ENCODE peak calls at places on chromosomes 2 and 18, in ten cellular contexts. Y is breast epithelium, E is lower lobe of right lung, B is IMR-90, I is endodermal cell, Q is psoas muscle, R is body of pancreas, L is substantia nigra, K is HepG2, O is AG04450. N is an unnamed sample.

GRCh38 chr2:102367331-102367971 is 11.9 kb downstream of the IL18R1 start:
- DNase-seq in I (no peak), R (no peak), K (no peak), L (no peak), O (no peak), B (no peak), Q (no peak), E (no peak), Y (no peak), N (no peak)

GRCh38 chr2:37698931-37699481 is 27.6 kb upstream of the CDC42EP3 start:
- DNase-seq in I (no peak), K (no peak), E (no peak), O (no peak), R (no peak), Q (no peak), L (no peak), B (peak; percentile 73), Y (no peak), N (no peak)

GRCh38 chr18:70920840-70921374 is 632.1 kb downstream of the SOCS6 start:
- DNase-seq in R (no peak), L (no peak), I (peak; percentile 73), Y (no peak), E (no peak), B (no peak), Q (no peak), O (no peak), K (no peak), N (no peak)

GRCh38 chr2:212398316-212398715 is 140.3 kb downstream of the ERBB4 start:
- DNase-seq in E (no peak), L (no peak), Q (no peak), R (no peak), Y (no peak), I (no peak), O (no peak), B (no peak), K (no peak), N (no peak)

GRCh38 chr2:106292627-106293026 is 98.5 kb upstream of the UXS1 start:
- DNase-seq in L (no peak), Q (no peak), Y (no peak), E (no peak), R (no peak), I (no peak), K (no peak), O (no peak), B (no peak), N (no peak)

GRCh38 chr2:109381327-109381820 is 232.4 kb downstream of the SEPTIN10 start:
- DNase-seq in Y (no peak), O (no peak), I (peak; percentile 17), L (no peak), K (no peak), E (no peak), R (peak; percentile 2), Q (no peak), B (no peak), N (peak; percentile 42)

GRCh38 chr18:41982942-41983660 is 28.1 kb downstream of the PIK3C3 start:
- DNase-seq in R (no peak), Q (no peak), E (no peak), K (no peak), I (no peak), B (peak; percentile 20), O (no peak), Y (no peak), L (no peak), N (no peak)

GRCh38 chr18:6413554-6414117 is 1.1 kb downstream of the L3MBTL4 start:
- DNase-seq in L (no peak), O (no peak), Q (no peak), E (no peak), B (no peak), Y (peak; percentile 20), R (peak; percentile 17), K (no peak), I (no peak), N (no peak)

GRCh38 chr2:54047076-54047475 is 68.3 kb upstream of the ACYP2 start:
- DNase-seq in K (no peak), R (no peak), Q (no peak), E (no peak), I (no peak), O (no peak), B (no peak), L (no peak), Y (no peak), N (no peak)

GRCh38 chr2:9110346-9110884 is 96.2 kb upstream of the ASAP2 start:
- DNase-seq in E (no peak), L (no peak), I (peak; percentile 77), B (no peak), O (no peak), Y (no peak), K (no peak), Q (no peak), R (no peak), N (no peak)

GRCh38 chr2:143575340-143575739 is 446.1 kb downstream of the ARHGAP15 start:
- DNase-seq in K (no peak), Q (no peak), I (no peak), L (peak; percentile 0), Y (no peak), E (no peak), B (peak; percentile 14), R (no peak), O (no peak), N (no peak)

GRCh38 chr2:23491622-23492336 is 106.8 kb downstream of the KLHL29 start:
- DNase-seq in Y (no peak), E (no peak), L (no peak), B (no peak), Q (no peak), I (no peak), R (no peak), O (no peak), K (no peak), N (no peak)

GRCh38 chr2:135890149-135890548 is 13.9 kb upstream of the MCM6 start:
- DNase-seq in E (no peak), Y (no peak), I (no peak), Q (no peak), O (no peak), R (no peak), K (no peak), L (no peak), B (no peak), N (no peak)

GRCh38 chr18:22332590-22332989 is 85.1 kb downstream of the CTAGE1 start:
- DNase-seq in R (no peak), K (peak; percentile 5), L (no peak), I (peak; percentile 92), O (no peak), Q (no peak), E (no peak), B (no peak), Y (no peak), N (no peak)

GRCh38 chr2:152811916-152812315 is 93.5 kb downstream of the ARL6IP6 start:
- DNase-seq in Q (no peak), Y (no peak), L (no peak), R (no peak), B (no peak), I (no peak), O (no peak), E (no peak), K (no peak), N (no peak)

GRCh38 chr2:64987001-64987962 is 1.9 kb upstream of the SLC1A4 start:
- DNase-seq in K (peak; percentile 75), Q (no peak), L (no peak), E (no peak), B (peak; percentile 57), I (no peak), O (no peak), Y (no peak), R (peak; percentile 27), N (no peak)

DNA sequence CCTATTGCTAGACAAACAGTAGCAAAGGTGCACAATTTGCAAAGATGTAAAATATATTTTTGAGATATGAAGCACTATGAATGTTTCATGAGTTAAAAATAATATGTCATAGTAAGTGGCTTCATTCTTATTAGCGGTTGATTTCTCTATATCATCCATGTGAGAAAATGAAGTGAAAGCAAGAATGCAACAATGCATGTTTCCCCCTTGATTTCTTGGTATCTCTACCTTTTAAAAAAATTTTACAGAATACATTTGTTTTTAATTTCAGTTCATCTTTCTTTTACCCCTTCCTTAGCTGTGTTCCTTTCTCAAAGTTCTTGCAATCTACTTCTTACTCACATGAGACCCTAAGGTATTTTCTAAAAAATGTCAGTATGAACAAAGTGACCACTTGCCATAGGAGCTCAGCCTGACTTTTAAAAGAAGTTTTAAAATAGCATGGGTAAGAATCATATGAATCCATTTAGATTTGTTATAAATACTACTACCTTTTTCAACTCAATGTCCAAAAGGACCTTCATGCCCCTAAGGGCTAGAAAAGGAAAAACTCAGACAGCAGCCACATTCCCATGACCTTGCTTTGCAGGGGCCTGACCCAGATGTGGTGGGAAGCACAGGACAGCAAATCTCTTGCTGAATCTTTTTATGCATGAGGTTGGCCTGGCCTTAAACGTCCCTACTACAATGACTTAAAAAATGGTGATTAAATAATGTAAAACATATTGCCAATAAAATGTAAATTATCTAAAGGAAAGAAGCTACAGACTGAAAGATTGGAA is 14.8 kb upstream of the SLC38A11 start:
- DNase-seq in R (no peak), K (no peak), B (no peak), L (no peak), I (no peak), O (no peak), Q (no peak), E (no peak), Y (no peak), N (no peak)
- H3K27ac ChIP-seq in R (no peak overlapping the region), K (no peak overlapping the region), B (no peak overlapping the region), L (no peak overlapping the region), I (peak overlapping the region; percentile 59), O (no peak overlapping the region), Q (no peak overlapping the region), E (no peak overlapping the region), Y (no peak overlapping the region), N (no peak overlapping the region)

GRCh38 chr2:33322607-33323006 is 153.8 kb upstream of the RASGRP3 start:
- DNase-seq in I (no peak), L (no peak), Q (no peak), Y (no peak), B (no peak), O (no peak), K (no peak), E (no peak), R (no peak), N (no peak)
- H3K27ac ChIP-seq in I (no peak overlapping the region), L (no peak overlapping the region), Q (no peak overlapping the region), Y (no peak overlapping the region), B (no peak overlapping the region), O (no peak overlapping the region), K (no peak overlapping the region), E (no peak overlapping the region), R (no peak overlapping the region), N (peak overlapping the region; percentile 19)

GRCh38 chr2:101263377-101263800 is 10.7 kb downstream of the CNOT11 start:
- DNase-seq in O (no peak), B (no peak), Y (no peak), K (peak; percentile 85), L (no peak), E (no peak), I (no peak), Q (no peak), R (no peak), N (no peak)
- H3K27ac ChIP-seq in O (no peak overlapping the region), B (no peak overlapping the region), Y (no peak overlapping the region), K (peak overlapping the region; percentile 75), L (no peak overlapping the region), E (no peak overlapping the region), I (no peak overlapping the region), Q (no peak overlapping the region), R (no peak overlapping the region), N (no peak overlapping the region)

DNA sequence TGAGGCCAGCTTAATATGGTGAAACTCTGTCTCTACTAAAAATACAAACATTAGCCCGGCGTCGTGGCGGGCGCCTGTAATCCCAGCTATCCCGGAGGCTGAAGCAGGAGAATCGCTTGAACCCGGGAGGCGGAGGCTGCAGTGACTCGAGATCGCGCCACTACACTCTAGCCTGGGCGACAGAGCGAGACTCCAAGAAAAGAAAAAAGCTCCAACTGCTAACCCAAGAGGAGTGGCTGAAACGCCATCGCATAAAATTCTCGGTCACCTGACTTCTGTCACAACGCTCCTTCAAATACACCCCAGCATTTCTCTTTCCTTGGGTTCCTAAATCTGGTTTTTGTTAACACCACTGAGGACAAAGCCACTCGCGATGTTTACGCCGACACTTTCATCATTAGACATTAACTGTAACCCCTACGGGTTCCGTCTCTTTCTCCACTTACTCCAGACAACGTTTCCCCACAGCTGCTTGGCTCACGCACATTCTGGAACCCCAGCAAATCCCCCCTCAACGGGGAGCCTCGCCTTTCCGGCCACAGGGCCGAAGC is 728 bp downstream of the CLK1 start:
- DNase-seq in E (no peak), L (no peak), I (peak; percentile 67), O (no peak), K (no peak), B (no peak), R (no peak), Q (no peak), Y (no peak), N (no peak)
- H3K27ac ChIP-seq in E (peak overlapping the region; percentile 100), L (peak overlapping the region; percentile 100), I (peak overlapping the region; percentile 98), O (peak overlapping the region; percentile 98), K (peak overlapping the region; percentile 98), B (peak overlapping the region; percentile 88), R (peak overlapping the region; percentile 100), Q (peak overlapping the region; percentile 100), Y (peak overlapping the region; percentile 100), N (peak overlapping the region; percentile 100)

N was measured in sigmoid colon.